ENCODE peak calls at places on chromosomes 12 and 14, in four cellular contexts. One of them, this sample, is unnamed. For H3K36me3, the result is how much of the 10 kb centered on the place peaks cover.

GRCh38 chr12:131510431-131510830 is 200.5 kb upstream of the SFSWAP start:
- DNase-seq in K562: no peak
- DNase-seq in ovary: no peak
- DNase-seq in transverse colon: no peak
- DNase-seq in this sample: no peak

GRCh38 chr12:67067453-67068203 is 201.5 kb upstream of the CAND1 start:
- DNase-seq in K562: no peak
- DNase-seq in transverse colon: no peak
- DNase-seq in ovary: no peak
- DNase-seq in this sample: no peak

GRCh38 chr12:24045816-24046257 is 96.4 kb upstream of the SOX5 start:
- DNase-seq in ovary: no peak
- DNase-seq in transverse colon: no peak
- DNase-seq in K562: no peak
- DNase-seq in this sample: no peak

GRCh38 chr14:106518054-106518943 is 991.9 kb downstream of the TMEM121 start:
- DNase-seq in K562: peak
- DNase-seq in ovary: no peak
- DNase-seq in transverse colon: peak
- DNase-seq in this sample: no peak

GRCh38 chr12:122126713-122127597 is 47.1 kb downstream of the IL31 start:
- DNase-seq in ovary: no peak
- DNase-seq in K562: no peak
- DNase-seq in transverse colon: no peak
- DNase-seq in this sample: no peak

GRCh38 chr14:72906316-72906715 is 12.4 kb upstream of the DPF3 start:
- DNase-seq in transverse colon: no peak
- DNase-seq in ovary: no peak
- DNase-seq in K562: no peak
- DNase-seq in this sample: no peak

GRCh38 chr12:54390176-54390667 is 5.7 kb upstream of the ZNF385A start:
- DNase-seq in K562: peak
- DNase-seq in ovary: no peak
- DNase-seq in transverse colon: no peak
- DNase-seq in this sample: no peak

GRCh38 chr12:6570264-6570887 is 2.3 kb upstream of the NOP2 start:
- DNase-seq in K562: peak
- DNase-seq in ovary: peak
- DNase-seq in transverse colon: peak
- DNase-seq in this sample: no peak

GRCh38 chr14:103259184-103259583 is 74.9 kb upstream of the EIF5 start:
- DNase-seq in transverse colon: no peak
- DNase-seq in K562: no peak
- DNase-seq in ovary: no peak
- DNase-seq in this sample: no peak

GRCh38 chr12:79451988-79452387 is 238.8 kb downstream of the PAWR start:
- DNase-seq in ovary: peak
- DNase-seq in transverse colon: peak
- DNase-seq in K562: no peak
- DNase-seq in this sample: peak

GRCh38 chr14:55383039-55383438 is 28.6 kb downstream of the ATG14 start:
- DNase-seq in K562: no peak
- DNase-seq in ovary: no peak
- DNase-seq in transverse colon: no peak
- DNase-seq in this sample: no peak

GRCh38 chr14:35215110-35215872 is 76.9 kb upstream of the PSMA6 start:
- DNase-seq in transverse colon: no peak
- DNase-seq in K562: peak
- DNase-seq in ovary: no peak
- DNase-seq in this sample: no peak

GRCh38 chr14:75566321-75566720 is 12.1 kb upstream of the FLVCR2 start:
- DNase-seq in ovary: no peak
- DNase-seq in K562: no peak
- DNase-seq in transverse colon: no peak
- DNase-seq in this sample: no peak

GRCh38 chr14:65879218-65880009 is 466.9 kb downstream of the FUT8 start:
- DNase-seq in transverse colon: no peak
- DNase-seq in ovary: no peak
- DNase-seq in K562: no peak
- DNase-seq in this sample: no peak

GRCh38 chr12:16573652-16574077 is 32.3 kb downstream of the LMO3 start:
- DNase-seq in transverse colon: peak
- DNase-seq in ovary: no peak
- DNase-seq in K562: no peak
- DNase-seq in this sample: peak

GRCh38 chr12:6962285-6963015 is 8.0 kb downstream of the PHB2 start:
- DNase-seq in transverse colon: peak
- DNase-seq in K562: no peak
- DNase-seq in ovary: peak
- DNase-seq in this sample: no peak

GRCh38 chr12:69095765-69096477 is 143.4 kb upstream of the CPSF6 start:
- DNase-seq in K562: no peak
- DNase-seq in ovary: no peak
- DNase-seq in transverse colon: no peak
- DNase-seq in this sample: no peak

GRCh38 chr12:119828300-119828699 is 48.8 kb downstream of the CIT start:
- DNase-seq in K562: no peak
- DNase-seq in ovary: no peak
- DNase-seq in transverse colon: no peak
- DNase-seq in this sample: no peak

GRCh38 chr14:39050389-39050788 is 52.6 kb downstream of the SEC23A start:
- DNase-seq in transverse colon: no peak
- DNase-seq in ovary: no peak
- DNase-seq in K562: no peak
- DNase-seq in this sample: no peak

GRCh38 chr12:30754383-30754749 is 385 bp downstream of the CAPRIN2 start:
- DNase-seq in K562: no peak
- DNase-seq in ovary: no peak
- DNase-seq in transverse colon: no peak
- DNase-seq in this sample: no peak

GRCh38 chr14:99554757-99555531 is 49.1 kb downstream of the CCDC85C start:
- DNase-seq in K562: no peak
- DNase-seq in ovary: no peak
- DNase-seq in transverse colon: peak
- DNase-seq in this sample: no peak

GRCh38 chr14:27096091-27096490 is 498.3 kb upstream of the NOVA1 start:
- DNase-seq in K562: no peak
- DNase-seq in transverse colon: no peak
- DNase-seq in ovary: no peak
- DNase-seq in this sample: no peak

GRCh38 chr14:75450381-75451276 is 22.8 kb downstream of the JDP2 start:
- DNase-seq in transverse colon: peak
- DNase-seq in ovary: no peak
- DNase-seq in K562: no peak
- DNase-seq in this sample: no peak

GRCh38 chr12:122871851-122872785 is 23.8 kb downstream of the VPS37B start:
- DNase-seq in ovary: no peak
- DNase-seq in transverse colon: peak
- DNase-seq in K562: no peak
- DNase-seq in this sample: no peak

GRCh38 chr12:124375789-124376175 is 80.9 kb downstream of the RFLNA start:
- DNase-seq in transverse colon: no peak
- DNase-seq in ovary: no peak
- DNase-seq in K562: no peak
- DNase-seq in this sample: no peak

GRCh38 chr12:29616664-29617409 is 119.4 kb upstream of the OVCH1 start:
- DNase-seq in K562: no peak
- DNase-seq in transverse colon: no peak
- DNase-seq in ovary: no peak
- DNase-seq in this sample: no peak

GRCh38 chr14:84969501-84969900 is 560.4 kb upstream of the FLRT2 start:
- DNase-seq in ovary: no peak
- DNase-seq in transverse colon: no peak
- DNase-seq in K562: no peak
- DNase-seq in this sample: no peak

GRCh38 chr14:84750763-84751554 is 779.0 kb upstream of the FLRT2 start:
- DNase-seq in ovary: no peak
- DNase-seq in transverse colon: no peak
- DNase-seq in K562: no peak
- DNase-seq in this sample: no peak

GRCh38 chr12:119235352-119235751 is 56.6 kb downstream of the HSPB8 start:
- DNase-seq in transverse colon: no peak
- DNase-seq in ovary: no peak
- DNase-seq in K562: no peak
- DNase-seq in this sample: no peak

GRCh38 chr12:122845041-122845864 is 10.0 kb downstream of the HIP1R start:
- DNase-seq in transverse colon: no peak
- DNase-seq in K562: no peak
- DNase-seq in ovary: no peak
- DNase-seq in this sample: no peak

GRCh38 chr12:4432878-4433820 is 12.5 kb downstream of the FGF6 start:
- DNase-seq in K562: no peak
- DNase-seq in transverse colon: no peak
- DNase-seq in ovary: no peak
- DNase-seq in this sample: no peak

GRCh38 chr12:32920506-32921085 is 24.0 kb upstream of the PKP2 start:
- DNase-seq in transverse colon: no peak
- DNase-seq in K562: no peak
- DNase-seq in ovary: no peak
- DNase-seq in this sample: no peak

GRCh38 chr12:72586456-72586855 is 314.3 kb downstream of the TRHDE start:
- DNase-seq in K562: no peak
- DNase-seq in ovary: no peak
- DNase-seq in transverse colon: no peak
- DNase-seq in this sample: no peak

GRCh38 chr14:71208702-71209357 is 301.6 kb downstream of the PCNX1 start:
- DNase-seq in ovary: no peak
- DNase-seq in transverse colon: no peak
- DNase-seq in K562: no peak
- DNase-seq in this sample: no peak

GRCh38 chr14:81797246-81797645 is 263.6 kb upstream of the SEL1L start:
- DNase-seq in transverse colon: no peak
- DNase-seq in K562: no peak
- DNase-seq in ovary: no peak
- DNase-seq in this sample: no peak

GRCh38 chr12:6204533-6205143 is 4.4 kb downstream of the CD9 start:
- DNase-seq in K562: peak
- DNase-seq in ovary: no peak
- DNase-seq in transverse colon: no peak
- DNase-seq in this sample: no peak

GRCh38 chr12:26224657-26225056 is 29.3 kb downstream of the SSPN start:
- DNase-seq in K562: no peak
- DNase-seq in ovary: no peak
- DNase-seq in transverse colon: no peak
- DNase-seq in this sample: no peak

GRCh38 chr12:117686911-117687377 is 281.8 kb downstream of the KSR2 start:
- DNase-seq in ovary: no peak
- DNase-seq in transverse colon: peak
- DNase-seq in K562: no peak
- DNase-seq in this sample: peak

GRCh38 chr12:93742086-93742934 is 65.1 kb downstream of the CRADD start:
- DNase-seq in ovary: peak
- DNase-seq in K562: peak
- DNase-seq in transverse colon: peak
- DNase-seq in this sample: peak
- TF ChIP-seq EP300 in ovary: peak
- TF ChIP-seq EP300 in K562: peak
- TF ChIP-seq EP300 in transverse colon: peak
- TF ChIP-seq EP300 in this sample: peak

DNA sequence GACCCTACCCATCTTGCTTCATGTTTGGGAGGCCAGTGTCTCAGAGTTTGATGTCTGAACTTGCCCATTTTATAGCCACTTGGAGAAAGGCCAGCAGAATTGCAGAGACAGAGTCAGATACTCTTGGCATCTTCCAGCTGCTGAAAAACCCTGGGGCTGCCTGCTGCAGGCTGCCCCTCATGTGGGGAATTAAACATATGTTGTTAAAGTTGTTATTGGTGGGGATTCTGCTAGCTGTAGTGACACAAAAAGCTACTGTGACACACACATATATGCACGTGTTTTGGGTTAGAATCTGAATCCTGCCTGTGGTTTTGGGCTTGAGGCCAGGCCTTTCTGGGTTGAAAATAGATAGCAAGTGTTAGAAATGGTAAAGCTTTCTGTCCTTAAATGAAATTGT is 1288.4 kb downstream of the AACS start:
- DNase-seq in transverse colon: no peak
- DNase-seq in ovary: no peak
- DNase-seq in K562: no peak
- DNase-seq in this sample: no peak
- H3K4me3 ChIP-seq in transverse colon: no peak
- H3K4me3 ChIP-seq in ovary: no peak
- H3K4me3 ChIP-seq in K562: no peak
- H3K4me3 ChIP-seq in this sample: no peak

DNA sequence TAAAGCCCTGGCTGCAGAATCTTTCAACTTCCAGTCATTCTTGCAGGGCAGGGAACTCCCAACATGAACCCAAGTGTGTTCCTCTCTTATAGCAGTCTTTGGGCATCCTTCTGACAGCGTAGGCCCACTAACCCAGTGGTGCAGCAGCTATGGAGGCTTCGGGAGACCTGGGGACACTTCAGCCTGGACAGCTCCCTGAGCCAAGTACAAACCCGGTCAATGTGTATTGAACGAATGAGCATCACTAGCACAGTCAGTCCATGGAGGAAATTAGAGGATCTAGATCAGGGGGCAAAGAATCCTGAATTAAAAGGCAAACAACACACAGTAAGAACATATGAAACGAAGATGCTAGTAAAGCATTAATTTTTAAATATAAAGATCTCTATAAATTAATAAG is 41.8 kb downstream of the KIAA0586 start:
- DNase-seq in transverse colon: no peak
- DNase-seq in K562: no peak
- DNase-seq in ovary: no peak
- DNase-seq in this sample: no peak
- H3K36me3 ChIP-seq in transverse colon: under half
- H3K36me3 ChIP-seq in K562: under half
- H3K36me3 ChIP-seq in ovary: under half
- H3K36me3 ChIP-seq in this sample: under half

DNA sequence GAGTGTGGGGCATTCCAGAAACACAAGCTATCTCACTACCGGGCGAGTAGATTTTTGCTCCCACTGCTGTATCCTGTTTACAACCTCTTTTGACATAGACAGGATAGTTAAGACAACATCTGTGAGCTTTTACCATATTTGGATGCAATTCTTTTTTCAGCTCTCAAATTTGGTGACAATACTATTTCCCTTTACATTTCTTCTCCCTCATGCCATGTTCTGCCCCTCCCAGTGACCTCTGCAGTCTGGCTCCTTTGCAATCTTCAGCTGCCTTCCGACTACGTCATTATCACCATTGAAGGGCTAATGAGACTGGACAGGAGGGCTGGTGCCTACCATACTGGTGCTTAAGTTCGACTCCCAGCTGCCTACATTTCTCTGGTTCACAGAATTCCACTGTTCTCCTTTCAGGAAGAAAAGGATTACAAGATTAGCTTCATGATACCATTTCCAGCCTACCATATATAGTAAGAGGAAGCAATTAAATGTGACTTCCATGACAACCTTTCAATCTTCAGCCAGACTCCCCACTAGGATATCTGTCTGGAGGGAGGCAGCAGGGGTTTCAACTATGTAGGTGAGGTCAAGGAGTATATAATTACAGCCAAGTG is 251.6 kb downstream of the PHLDA1 start:
- DNase-seq in ovary: no peak
- DNase-seq in K562: no peak
- DNase-seq in transverse colon: no peak
- DNase-seq in this sample: no peak
- TF ChIP-seq EP300 in ovary: no peak
- TF ChIP-seq EP300 in K562: no peak
- TF ChIP-seq EP300 in transverse colon: no peak
- TF ChIP-seq EP300 in this sample: no peak

This sample was measured in tibial nerve.